ENCODE peak calls at places on chromosomes 1 and 21, in eight cellular contexts. One of them, this sample, is unnamed.

GRCh38 chr1:87636198-87636892 is 307.7 kb downstream of the LMO4 start:
- DNase-seq in CD8-positive, alpha-beta T cell: no peak
- DNase-seq in tibial nerve: no peak
- DNase-seq in right lobe of liver: no peak
- DNase-seq in colonic mucosa: no peak
- DNase-seq in SK-N-SH: no peak
- DNase-seq in AG10803: no peak
- DNase-seq in body of pancreas: no peak
- DNase-seq in this sample: no peak

GRCh38 chr1:44113095-44113609 is 5.5 kb upstream of the KLF17 start:
- DNase-seq in right lobe of liver: no peak
- DNase-seq in AG10803: no peak
- DNase-seq in body of pancreas: no peak
- DNase-seq in CD8-positive, alpha-beta T cell: no peak
- DNase-seq in tibial nerve: no peak
- DNase-seq in SK-N-SH: no peak
- DNase-seq in colonic mucosa: no peak
- DNase-seq in this sample: no peak

GRCh38 chr1:202286622-202287097 is 55.1 kb downstream of the UBE2T start:
- DNase-seq in right lobe of liver: no peak
- DNase-seq in tibial nerve: no peak
- DNase-seq in AG10803: peak; percentile 79
- DNase-seq in body of pancreas: peak; percentile 53
- DNase-seq in colonic mucosa: no peak
- DNase-seq in CD8-positive, alpha-beta T cell: no peak
- DNase-seq in SK-N-SH: no peak
- DNase-seq in this sample: peak; percentile 70

GRCh38 chr1:64172458-64172983 is 30.9 kb upstream of the UBE2U start:
- DNase-seq in SK-N-SH: peak; percentile 52
- DNase-seq in CD8-positive, alpha-beta T cell: no peak
- DNase-seq in colonic mucosa: no peak
- DNase-seq in body of pancreas: no peak
- DNase-seq in right lobe of liver: no peak
- DNase-seq in tibial nerve: no peak
- DNase-seq in AG10803: peak; percentile 28
- DNase-seq in this sample: peak; percentile 79

GRCh38 chr1:84689514-84690396 is 506 bp downstream of the SSX2IP start:
- DNase-seq in colonic mucosa: peak; percentile 51
- DNase-seq in tibial nerve: peak; percentile 32
- DNase-seq in CD8-positive, alpha-beta T cell: no peak
- DNase-seq in SK-N-SH: no peak
- DNase-seq in AG10803: peak; percentile 37
- DNase-seq in body of pancreas: peak; percentile 60
- DNase-seq in right lobe of liver: peak; percentile 73
- DNase-seq in this sample: peak; percentile 48

GRCh38 chr1:222974496-222974895 is 159.7 kb downstream of the DISP1 start:
- DNase-seq in AG10803: peak; percentile 92
- DNase-seq in SK-N-SH: no peak
- DNase-seq in right lobe of liver: no peak
- DNase-seq in CD8-positive, alpha-beta T cell: no peak
- DNase-seq in colonic mucosa: no peak
- DNase-seq in tibial nerve: no peak
- DNase-seq in body of pancreas: no peak
- DNase-seq in this sample: peak; percentile 99

GRCh38 chr1:92791487-92792058 is 6.7 kb upstream of the EVI5 start:
- DNase-seq in CD8-positive, alpha-beta T cell: no peak
- DNase-seq in right lobe of liver: no peak
- DNase-seq in AG10803: no peak
- DNase-seq in body of pancreas: no peak
- DNase-seq in colonic mucosa: no peak
- DNase-seq in SK-N-SH: no peak
- DNase-seq in tibial nerve: no peak
- DNase-seq in this sample: no peak

GRCh38 chr1:90502194-90502593 is 214.9 kb downstream of the BARHL2 start:
- DNase-seq in tibial nerve: no peak
- DNase-seq in CD8-positive, alpha-beta T cell: no peak
- DNase-seq in AG10803: no peak
- DNase-seq in right lobe of liver: no peak
- DNase-seq in colonic mucosa: no peak
- DNase-seq in body of pancreas: no peak
- DNase-seq in SK-N-SH: no peak
- DNase-seq in this sample: no peak

GRCh38 chr1:83889707-83890106 is 109.2 kb downstream of the TTLL7 start:
- DNase-seq in right lobe of liver: no peak
- DNase-seq in CD8-positive, alpha-beta T cell: no peak
- DNase-seq in colonic mucosa: no peak
- DNase-seq in body of pancreas: no peak
- DNase-seq in tibial nerve: no peak
- DNase-seq in AG10803: no peak
- DNase-seq in SK-N-SH: no peak
- DNase-seq in this sample: no peak

GRCh38 chr1:115545791-115546733 is 95.7 kb upstream of the VANGL1 start:
- DNase-seq in colonic mucosa: peak; percentile 45
- DNase-seq in AG10803: peak; percentile 98
- DNase-seq in right lobe of liver: no peak
- DNase-seq in tibial nerve: no peak
- DNase-seq in body of pancreas: peak; percentile 72
- DNase-seq in SK-N-SH: peak; percentile 55
- DNase-seq in CD8-positive, alpha-beta T cell: no peak
- DNase-seq in this sample: peak; percentile 83
- TF ChIP-seq CTCF in colonic mucosa: peak; percentile 24
- TF ChIP-seq CTCF in AG10803: peak; percentile 84
- TF ChIP-seq CTCF in right lobe of liver: peak; percentile 46
- TF ChIP-seq CTCF in tibial nerve: peak; percentile 30
- TF ChIP-seq CTCF in body of pancreas: peak; percentile 35
- TF ChIP-seq CTCF in SK-N-SH: peak; percentile 80
- TF ChIP-seq CTCF in CD8-positive, alpha-beta T cell: no peak
- TF ChIP-seq CTCF in this sample: peak; percentile 73

DNA sequence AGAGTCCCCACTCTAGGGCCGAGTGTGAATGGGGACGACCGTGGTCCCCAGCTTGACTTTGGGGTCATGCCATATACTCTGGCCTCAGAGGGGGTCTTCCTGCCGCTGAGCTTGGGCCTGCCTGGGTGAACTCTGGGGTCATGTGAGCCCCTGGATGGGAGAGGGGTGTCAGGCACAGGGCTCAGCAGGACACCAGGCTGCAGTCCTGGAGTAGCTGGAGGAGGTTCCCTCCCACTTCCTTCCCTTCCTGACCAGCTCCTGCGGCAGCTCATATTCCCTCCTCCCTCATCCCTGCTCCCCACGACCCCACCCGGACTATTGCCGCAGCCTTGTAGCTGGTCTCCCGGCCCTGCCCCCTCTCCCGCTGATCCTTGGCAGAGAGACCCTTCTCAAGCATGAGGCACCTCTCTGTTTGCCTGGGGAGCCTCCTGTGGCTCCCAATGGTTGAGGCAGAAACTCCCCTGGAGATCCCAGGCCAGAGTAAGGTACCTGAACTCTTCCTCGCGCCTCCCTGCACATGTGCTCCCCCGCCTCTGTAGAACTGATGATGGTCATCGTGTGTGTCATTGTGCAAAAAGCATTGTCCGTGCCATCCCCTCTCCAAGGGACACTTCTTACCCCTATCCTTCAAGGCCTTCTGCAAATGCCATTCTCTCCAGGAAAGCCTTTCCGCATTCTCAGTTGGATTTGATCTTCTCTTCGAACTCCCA is 1.8 kb downstream of the TNFRSF1B start:
- DNase-seq in colonic mucosa: no peak
- DNase-seq in tibial nerve: no peak
- DNase-seq in body of pancreas: no peak
- DNase-seq in right lobe of liver: no peak
- DNase-seq in CD8-positive, alpha-beta T cell: no peak
- DNase-seq in SK-N-SH: no peak
- DNase-seq in AG10803: no peak
- DNase-seq in this sample: no peak
- H3K4me3 ChIP-seq in colonic mucosa: peak overlapping the region; percentile 76
- H3K4me3 ChIP-seq in tibial nerve: peak overlapping the region; percentile 97
- H3K4me3 ChIP-seq in body of pancreas: no peak overlapping the region
- H3K4me3 ChIP-seq in right lobe of liver: peak overlapping the region; percentile 89
- H3K4me3 ChIP-seq in CD8-positive, alpha-beta T cell: peak overlapping the region; percentile 68
- H3K4me3 ChIP-seq in SK-N-SH: no peak overlapping the region
- H3K4me3 ChIP-seq in AG10803: peak overlapping the region; percentile 62
- H3K4me3 ChIP-seq in this sample: peak overlapping the region; percentile 73

DNA sequence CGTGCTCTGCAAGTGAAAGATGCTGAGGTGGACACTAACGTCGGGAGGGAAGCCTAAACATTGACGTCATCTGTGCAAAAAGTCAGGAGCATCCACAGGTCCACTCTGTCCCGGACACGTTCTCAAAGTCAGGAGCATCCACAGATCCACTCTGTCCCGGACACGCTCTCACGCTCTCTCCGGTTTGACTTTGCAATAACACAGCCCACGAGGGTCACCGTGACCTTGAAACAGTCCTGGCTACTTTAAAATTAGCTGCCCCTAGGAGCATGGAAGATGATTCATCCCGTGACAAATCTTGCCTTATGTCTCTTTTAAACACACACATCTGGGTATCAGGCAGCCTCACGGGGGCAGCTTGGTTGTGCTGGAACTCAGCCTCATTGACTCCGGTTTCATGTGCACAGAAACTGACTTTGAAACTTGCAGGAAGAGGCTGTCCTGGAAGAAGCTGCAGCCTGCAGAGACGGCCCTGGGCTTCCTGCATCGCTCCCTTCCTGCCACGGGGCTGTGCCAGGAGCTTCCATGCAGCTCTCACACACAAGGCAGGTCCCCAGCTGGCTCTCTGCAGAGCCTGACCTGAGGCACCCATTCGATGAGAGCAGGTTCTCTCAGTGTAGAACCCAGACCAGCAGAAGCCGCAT is 18.1 kb upstream of the COL18A1 start:
- DNase-seq in right lobe of liver: peak; percentile 50
- DNase-seq in SK-N-SH: peak; percentile 61
- DNase-seq in colonic mucosa: no peak
- DNase-seq in AG10803: peak; percentile 90
- DNase-seq in tibial nerve: no peak
- DNase-seq in body of pancreas: peak; percentile 49
- DNase-seq in CD8-positive, alpha-beta T cell: no peak
- DNase-seq in this sample: peak; percentile 97
- TF ChIP-seq CTCF in right lobe of liver: no peak
- TF ChIP-seq CTCF in SK-N-SH: peak; percentile 43
- TF ChIP-seq CTCF in colonic mucosa: no peak
- TF ChIP-seq CTCF in AG10803: peak; percentile 45
- TF ChIP-seq CTCF in tibial nerve: no peak
- TF ChIP-seq CTCF in body of pancreas: no peak
- TF ChIP-seq CTCF in CD8-positive, alpha-beta T cell: no peak
- TF ChIP-seq CTCF in this sample: peak; percentile 38

DNA sequence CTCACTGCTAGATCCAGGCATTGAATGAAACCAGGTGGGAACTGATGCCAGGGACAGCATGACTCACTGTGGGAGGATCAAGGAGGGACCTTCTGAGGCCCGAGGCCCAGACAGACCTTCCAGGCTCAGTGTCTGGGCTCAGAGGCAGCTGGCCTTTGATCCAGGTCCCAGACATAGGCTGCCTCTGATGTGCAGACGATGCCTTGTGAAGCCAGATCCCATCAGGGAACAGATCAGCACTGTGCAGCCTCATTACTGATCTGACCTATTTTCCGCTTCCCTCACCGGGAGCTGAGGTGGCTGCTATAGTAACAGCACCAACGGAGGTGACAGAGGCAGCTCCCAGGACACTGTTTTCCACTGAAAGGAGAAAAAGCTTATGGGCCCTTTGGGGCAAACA is 399.5 kb downstream of the MATN1 start:
- DNase-seq in colonic mucosa: no peak
- DNase-seq in right lobe of liver: no peak
- DNase-seq in AG10803: no peak
- DNase-seq in body of pancreas: no peak
- DNase-seq in tibial nerve: no peak
- DNase-seq in CD8-positive, alpha-beta T cell: no peak
- DNase-seq in SK-N-SH: peak; percentile 68
- DNase-seq in this sample: no peak
- H3K4me3 ChIP-seq in colonic mucosa: no peak overlapping the region
- H3K4me3 ChIP-seq in right lobe of liver: no peak overlapping the region
- H3K4me3 ChIP-seq in AG10803: no peak overlapping the region
- H3K4me3 ChIP-seq in body of pancreas: no peak overlapping the region
- H3K4me3 ChIP-seq in tibial nerve: no peak overlapping the region
- H3K4me3 ChIP-seq in CD8-positive, alpha-beta T cell: no peak overlapping the region
- H3K4me3 ChIP-seq in SK-N-SH: no peak overlapping the region
- H3K4me3 ChIP-seq in this sample: no peak overlapping the region

DNA sequence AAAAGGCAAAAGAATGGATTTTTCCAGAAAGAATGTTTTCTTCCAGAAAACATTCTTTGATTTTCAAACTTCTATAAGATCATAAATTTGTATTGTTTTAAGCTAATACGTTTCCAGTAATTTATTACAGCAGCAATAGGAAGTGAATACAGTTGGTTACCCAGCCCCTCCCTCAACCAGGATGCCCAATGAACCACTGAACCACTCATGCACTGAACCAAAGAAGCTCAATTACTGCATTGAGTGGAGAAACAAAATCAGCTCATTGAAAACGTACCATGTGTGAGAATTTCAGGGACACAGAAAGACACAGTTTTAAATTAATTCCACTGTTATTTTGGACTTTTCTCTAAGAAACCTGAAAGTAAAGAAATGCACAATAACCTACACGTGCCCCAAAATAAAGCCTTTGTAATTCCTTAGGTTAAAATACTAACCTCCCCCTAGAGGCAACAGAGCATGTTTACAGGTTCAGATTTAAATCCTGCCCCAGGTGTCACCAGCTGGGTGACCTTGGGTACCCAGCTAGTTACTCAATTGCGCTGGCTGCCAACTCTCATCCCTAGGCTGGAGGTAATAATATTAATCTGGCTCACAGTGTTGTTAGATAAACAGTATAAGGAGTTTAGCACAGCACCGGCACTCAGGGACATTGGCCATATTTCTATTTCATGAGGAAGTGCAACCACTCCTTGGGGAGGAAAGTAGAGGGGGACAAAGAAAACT is 111.7 kb downstream of the NMNAT2 start:
- DNase-seq in body of pancreas: peak; percentile 84
- DNase-seq in right lobe of liver: no peak
- DNase-seq in AG10803: no peak
- DNase-seq in CD8-positive, alpha-beta T cell: no peak
- DNase-seq in colonic mucosa: no peak
- DNase-seq in tibial nerve: no peak
- DNase-seq in SK-N-SH: no peak
- DNase-seq in this sample: no peak
- TF ChIP-seq CTCF in body of pancreas: peak; percentile 15
- TF ChIP-seq CTCF in right lobe of liver: peak; percentile 35
- TF ChIP-seq CTCF in AG10803: peak; percentile 25
- TF ChIP-seq CTCF in CD8-positive, alpha-beta T cell: no peak
- TF ChIP-seq CTCF in colonic mucosa: peak; percentile 13
- TF ChIP-seq CTCF in tibial nerve: no peak
- TF ChIP-seq CTCF in SK-N-SH: peak; percentile 40
- TF ChIP-seq CTCF in this sample: peak; percentile 34

GRCh38 chr1:231604276-231604621 is 22.3 kb upstream of the DISC1 start:
- DNase-seq in right lobe of liver: no peak
- DNase-seq in SK-N-SH: no peak
- DNase-seq in body of pancreas: no peak
- DNase-seq in AG10803: no peak
- DNase-seq in CD8-positive, alpha-beta T cell: no peak
- DNase-seq in tibial nerve: no peak
- DNase-seq in colonic mucosa: no peak
- DNase-seq in this sample: no peak
- H3K4me3 ChIP-seq in right lobe of liver: no peak overlapping the region
- H3K4me3 ChIP-seq in SK-N-SH: no peak overlapping the region
- H3K4me3 ChIP-seq in body of pancreas: no peak overlapping the region
- H3K4me3 ChIP-seq in AG10803: no peak overlapping the region
- H3K4me3 ChIP-seq in CD8-positive, alpha-beta T cell: peak overlapping the region; percentile 74
- H3K4me3 ChIP-seq in tibial nerve: no peak overlapping the region
- H3K4me3 ChIP-seq in colonic mucosa: no peak overlapping the region
- H3K4me3 ChIP-seq in this sample: no peak overlapping the region

GRCh38 chr21:25934130-25934529 is 199.4 kb downstream of the GABPA start:
- DNase-seq in CD8-positive, alpha-beta T cell: no peak
- DNase-seq in tibial nerve: no peak
- DNase-seq in AG10803: no peak
- DNase-seq in SK-N-SH: no peak
- DNase-seq in right lobe of liver: no peak
- DNase-seq in colonic mucosa: no peak
- DNase-seq in body of pancreas: no peak
- DNase-seq in this sample: peak; percentile 80
- TF ChIP-seq CTCF in CD8-positive, alpha-beta T cell: no peak
- TF ChIP-seq CTCF in tibial nerve: no peak
- TF ChIP-seq CTCF in AG10803: no peak
- TF ChIP-seq CTCF in SK-N-SH: no peak
- TF ChIP-seq CTCF in right lobe of liver: no peak
- TF ChIP-seq CTCF in colonic mucosa: no peak
- TF ChIP-seq CTCF in body of pancreas: no peak
- TF ChIP-seq CTCF in this sample: no peak

GRCh38 chr21:25565272-25566199 is 41.7 kb downstream of the MRPL39 start:
- DNase-seq in CD8-positive, alpha-beta T cell: no peak
- DNase-seq in AG10803: no peak
- DNase-seq in colonic mucosa: no peak
- DNase-seq in SK-N-SH: no peak
- DNase-seq in tibial nerve: no peak
- DNase-seq in body of pancreas: no peak
- DNase-seq in right lobe of liver: no peak
- DNase-seq in this sample: no peak
- H3K4me3 ChIP-seq in CD8-positive, alpha-beta T cell: no peak overlapping the region
- H3K4me3 ChIP-seq in AG10803: no peak overlapping the region
- H3K4me3 ChIP-seq in colonic mucosa: no peak overlapping the region
- H3K4me3 ChIP-seq in SK-N-SH: no peak overlapping the region
- H3K4me3 ChIP-seq in tibial nerve: no peak overlapping the region
- H3K4me3 ChIP-seq in body of pancreas: no peak overlapping the region
- H3K4me3 ChIP-seq in right lobe of liver: no peak overlapping the region
- H3K4me3 ChIP-seq in this sample: no peak overlapping the region

This sample was measured in fibroblast of villous mesenchyme.